ENCODE peak calls at places on chromosome 14, in five cellular contexts. K, O, G, V and Q are unnamed samples.

GRCh38 chr14:58288106-58288792 is 10.1 kb upstream of the ARID4A start:
- DNase-seq in K (no peak), O (no peak), G (no peak), V (no peak), Q (no peak)

GRCh38 chr14:29749327-29749726 is 178.3 kb downstream of the PRKD1 start:
- DNase-seq in K (no peak), O (no peak), G (no peak), V (no peak), Q (no peak)

GRCh38 chr14:39107624-39108023 is 4.6 kb upstream of the SEC23A start:
- DNase-seq in K (peak; percentile 64), O (no peak), G (no peak), V (no peak), Q (no peak)

GRCh38 chr14:64806202-64806861 is 73.4 kb downstream of the SPTB start:
- DNase-seq in K (no peak), O (no peak), G (no peak), V (no peak), Q (no peak)

GRCh38 chr14:104138098-104138890 is at the start of gene KIF26A:
- DNase-seq in K (no peak), O (no peak), G (no peak), V (peak; percentile 31), Q (peak; percentile 55)

GRCh38 chr14:93033983-93034670 is 81.6 kb downstream of the ITPK1 start:
- DNase-seq in K (peak; percentile 63), O (no peak), G (peak; percentile 41), V (peak; percentile 52), Q (no peak)

GRCh38 chr14:35220027-35220676 is 72.0 kb upstream of the PSMA6 start:
- DNase-seq in K (no peak), O (no peak), G (no peak), V (no peak), Q (no peak)

GRCh38 chr14:31300296-31300695 is 92.7 kb upstream of the HECTD1 start:
- DNase-seq in K (no peak), O (no peak), G (no peak), V (no peak), Q (no peak)

GRCh38 chr14:104291123-104292000 is 153.0 kb downstream of the KIF26A start:
- DNase-seq in K (no peak), O (no peak), G (no peak), V (no peak), Q (no peak)

GRCh38 chr14:65168840-65169239 is 66.5 kb upstream of the MAX start:
- DNase-seq in K (peak; percentile 60), O (no peak), G (no peak), V (no peak), Q (no peak)

GRCh38 chr14:100156776-100157175 is 2.7 kb downstream of the DEGS2 start:
- DNase-seq in K (no peak), O (no peak), G (no peak), V (no peak), Q (no peak)

GRCh38 chr14:90301580-90302181 is 30.1 kb downstream of the NRDE2 start:
- DNase-seq in K (peak; percentile 26), O (peak; percentile 39), G (no peak), V (no peak), Q (no peak)
- TF ChIP-seq CTCF in K (peak; percentile 73), O (peak; percentile 51), G (no peak), V (peak; percentile 28), Q (peak; percentile 73)

DNA sequence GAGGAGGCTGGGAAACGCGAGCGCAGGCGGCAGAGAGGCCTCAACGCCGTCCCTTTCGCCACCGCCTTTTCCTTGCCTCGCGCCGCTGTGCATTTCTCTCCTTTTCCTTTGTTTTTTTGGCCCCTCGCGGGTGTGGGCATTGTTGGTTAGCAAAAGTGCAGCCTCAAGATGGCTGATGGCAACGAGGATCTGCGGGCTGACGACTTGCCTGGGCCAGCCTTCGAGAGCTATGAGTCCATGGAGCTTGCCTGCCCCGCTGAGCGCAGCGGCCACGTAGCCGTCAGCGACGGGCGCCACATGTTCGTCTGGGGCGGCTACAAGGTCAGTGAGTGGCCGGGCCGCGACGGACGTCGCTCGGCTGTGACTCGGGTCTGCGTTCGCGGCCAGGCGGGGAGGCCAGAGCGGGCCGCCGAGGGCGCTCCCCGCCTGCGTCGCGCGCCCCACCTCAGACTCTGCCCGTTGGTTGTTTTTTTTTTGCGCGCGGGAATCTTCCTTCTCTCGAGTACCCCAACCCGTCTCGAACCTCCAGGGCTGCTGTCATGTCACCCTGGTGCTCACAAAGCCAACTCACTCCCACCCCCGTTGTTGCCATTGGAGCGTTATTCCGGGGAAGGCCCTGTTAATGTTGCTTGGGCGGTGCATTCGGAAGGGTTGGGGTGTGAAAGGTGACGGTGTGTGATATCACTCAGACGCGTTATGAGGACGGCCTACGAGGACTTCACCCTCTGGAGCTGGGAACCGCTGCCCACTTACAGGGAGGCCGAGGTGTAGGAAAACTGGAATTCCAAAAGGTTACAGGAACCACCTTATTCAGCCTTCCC is 558 bp downstream of the KLHDC2 start:
- DNase-seq in K (peak; percentile 62), O (no peak), G (peak; percentile 51), V (peak; percentile 53), Q (peak; percentile 24)
- TF ChIP-seq CTCF in K (no peak), O (no peak), G (no peak), V (no peak), Q (no peak)

GRCh38 chr14:24315807-24316596 is 4.7 kb downstream of the LTB4R start:
- DNase-seq in K (no peak), O (no peak), G (no peak), V (no peak), Q (no peak)
- TF ChIP-seq CTCF in K (no peak), O (no peak), G (no peak), V (no peak), Q (no peak)

DNA sequence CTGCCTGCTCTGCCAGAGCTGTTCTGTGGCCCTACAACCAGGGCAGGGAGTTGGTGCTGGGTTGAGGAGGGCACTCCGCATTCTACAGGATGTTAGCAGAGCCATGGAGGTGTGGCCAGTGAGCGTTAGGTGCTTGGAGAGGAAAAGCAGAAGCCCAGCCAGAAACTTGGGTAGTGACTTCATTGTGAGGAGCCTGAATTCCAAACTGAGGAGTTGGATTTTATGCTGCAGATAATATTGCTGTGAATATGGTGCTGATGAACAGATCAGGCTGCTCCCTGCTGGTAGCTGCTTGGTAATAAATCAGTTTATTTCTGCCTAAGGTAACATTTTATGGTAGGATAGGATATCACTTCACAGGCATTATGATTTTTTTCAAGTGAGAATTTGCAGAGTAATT is 7.1 kb upstream of the CCDC175 start:
- DNase-seq in K (no peak), O (peak; percentile 4), G (no peak), V (no peak), Q (no peak)
- TF ChIP-seq CTCF in K (no peak), O (peak; percentile 24), G (no peak), V (no peak), Q (no peak)

GRCh38 chr14:75303415-75303814 is 24.8 kb downstream of the FOS start:
- DNase-seq in K (peak; percentile 80), O (no peak), G (peak; percentile 59), V (peak; percentile 76), Q (peak; percentile 58)

GRCh38 chr14:75310295-75311059 is 31.8 kb downstream of the FOS start:
- DNase-seq in K (no peak), O (no peak), G (no peak), V (no peak), Q (peak; percentile 31)

GRCh38 chr14:75307700-75308379 is 29.2 kb downstream of the FOS start:
- DNase-seq in K (peak; percentile 86), O (no peak), G (peak; percentile 75), V (peak; percentile 68), Q (peak; percentile 96)

GRCh38 chr14:75301666-75302325 is 23.2 kb downstream of the FOS start:
- DNase-seq in K (no peak), O (no peak), G (no peak), V (no peak), Q (no peak)

DNA sequence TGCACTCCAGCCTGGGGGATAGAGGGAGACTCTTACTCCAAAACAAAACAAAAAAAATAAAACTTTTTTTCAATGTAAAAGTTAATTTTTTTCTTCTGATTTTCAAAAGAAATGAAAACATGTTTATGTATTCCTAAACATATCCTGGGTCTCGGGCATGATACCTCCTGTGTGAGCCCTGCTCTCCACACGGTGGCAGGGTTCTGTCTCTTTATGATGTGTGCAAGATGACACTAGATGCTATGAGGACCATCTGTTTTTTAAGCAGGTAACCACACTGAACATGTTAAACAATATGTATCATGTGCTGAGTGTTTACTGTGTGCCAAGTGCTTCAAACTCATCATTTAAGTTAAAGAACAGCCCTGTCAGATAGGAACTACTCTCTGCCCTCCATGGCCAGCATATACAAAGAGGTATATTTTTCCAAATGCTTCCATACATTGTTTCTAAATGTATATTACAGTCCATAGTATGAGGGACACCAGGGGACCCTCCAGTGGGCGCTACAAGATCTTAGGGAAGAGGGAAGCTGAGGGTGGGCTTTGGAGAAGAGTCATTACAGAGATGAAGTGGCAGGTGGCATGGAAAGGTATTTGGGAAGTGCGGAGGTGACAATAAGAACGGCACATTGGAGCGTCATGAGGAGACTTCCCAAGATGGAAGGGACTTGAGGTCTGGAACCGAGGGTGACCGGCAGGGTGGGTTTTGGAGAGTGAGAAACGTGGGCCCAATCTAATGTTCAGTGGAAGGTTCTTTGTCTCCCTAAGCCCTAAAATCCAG is 28.5 kb downstream of the FOS start:
- DNase-seq in K (peak; percentile 87), O (no peak), G (no peak), V (no peak), Q (no peak)
- TF ChIP-seq CTCF in K (peak; percentile 95), O (peak; percentile 41), G (no peak), V (no peak), Q (peak; percentile 66)

DNA sequence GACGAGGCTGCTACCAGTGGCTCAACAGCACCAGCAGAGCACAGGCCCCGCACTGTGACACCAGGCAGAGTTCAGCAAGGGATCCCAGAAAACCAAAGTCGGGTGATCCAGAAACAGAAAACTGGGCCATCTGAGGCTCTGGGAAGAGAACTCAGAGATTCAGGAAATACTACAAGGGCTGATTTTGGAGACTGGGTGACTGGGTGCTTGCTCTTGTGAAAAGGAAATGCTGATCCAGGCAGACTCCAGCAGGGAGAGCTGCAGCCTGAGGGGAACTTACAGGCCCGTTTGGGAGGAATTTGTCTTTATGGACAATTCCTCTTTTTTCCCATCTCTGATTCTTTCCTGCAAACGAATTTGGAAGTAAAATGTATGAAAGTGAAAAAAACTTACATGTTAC is 28.2 kb downstream of the FOXN3 start:
- DNase-seq in K (no peak), O (no peak), G (no peak), V (no peak), Q (no peak)
- TF ChIP-seq CTCF in K (peak; percentile 25), O (peak; percentile 60), G (no peak), V (no peak), Q (no peak)

GRCh38 chr14:68676511-68676943 is 116.3 kb downstream of the ZFP36L1 start:
- DNase-seq in K (peak; percentile 48), O (no peak), G (no peak), V (no peak), Q (no peak)
- TF ChIP-seq CTCF in K (no peak), O (no peak), G (no peak), V (no peak), Q (no peak)